ENCODE peak calls at places on chromosomes 2 and 18, in ten cellular contexts. V, M, E, G, F, O, X, R, Q and I are unnamed samples.

GRCh38 chr2:98746426-98746825 is 15.5 kb upstream of the MGAT4A start:
- DNase-seq in V (no peak), M (no peak), E (no peak), G (no peak), F (no peak), O (no peak), X (no peak), R (no peak), Q (no peak), I (no peak)

GRCh38 chr18:47413327-47413726 is 161.9 kb upstream of the SKOR2 start:
- DNase-seq in V (no peak), M (no peak), E (no peak), G (no peak), F (peak; percentile 40), O (peak; percentile 53), X (no peak), R (no peak), Q (no peak), I (no peak)

GRCh38 chr2:238725298-238725697 is 122.6 kb upstream of the TWIST2 start:
- DNase-seq in V (no peak), M (no peak), E (no peak), G (no peak), F (no peak), O (no peak), X (peak; percentile 83), R (no peak), Q (no peak), I (no peak)

GRCh38 chr2:232264081-232264480 is 114.5 kb upstream of the ALPP start:
- DNase-seq in V (no peak), M (no peak), E (no peak), G (no peak), F (no peak), O (no peak), X (no peak), R (no peak), Q (no peak), I (no peak)

GRCh38 chr2:223369889-223370288 is 232.3 kb downstream of the SCG2 start:
- DNase-seq in V (no peak), M (no peak), E (no peak), G (no peak), F (no peak), O (no peak), X (no peak), R (no peak), Q (no peak), I (no peak)

GRCh38 chr2:10432315-10433181 is 15.6 kb downstream of the ODC1 start:
- DNase-seq in V (no peak), M (no peak), E (no peak), G (no peak), F (peak; percentile 64), O (no peak), X (no peak), R (no peak), Q (no peak), I (no peak)

GRCh38 chr18:59063912-59064311 is 75.8 kb upstream of the SEC11C start:
- DNase-seq in V (no peak), M (no peak), E (no peak), G (no peak), F (no peak), O (no peak), X (no peak), R (no peak), Q (no peak), I (no peak)

GRCh38 chr2:209321581-209321980 is 102.3 kb upstream of the MAP2 start:
- DNase-seq in V (no peak), M (no peak), E (no peak), G (no peak), F (no peak), O (no peak), X (no peak), R (no peak), Q (no peak), I (no peak)

GRCh38 chr2:191637182-191638078 is 40.5 kb upstream of the NABP1 start:
- DNase-seq in V (no peak), M (no peak), E (peak; percentile 71), G (no peak), F (no peak), O (no peak), X (no peak), R (no peak), Q (no peak), I (no peak)

GRCh38 chr18:23257686-23258565 is 122.6 kb downstream of the CABLES1 start:
- DNase-seq in V (no peak), M (no peak), E (peak; percentile 79), G (no peak), F (no peak), O (no peak), X (no peak), R (no peak), Q (no peak), I (no peak)

GRCh38 chr18:53819671-53820070 is 404.8 kb downstream of the MBD2 start:
- DNase-seq in V (no peak), M (no peak), E (no peak), G (no peak), F (no peak), O (no peak), X (no peak), R (no peak), Q (no peak), I (no peak)

GRCh38 chr18:47964086-47964485 is 33.6 kb upstream of the SMAD2 start:
- DNase-seq in V (no peak), M (no peak), E (no peak), G (no peak), F (no peak), O (no peak), X (no peak), R (no peak), Q (no peak), I (no peak)

GRCh38 chr18:22841840-22842239 is 91.3 kb upstream of the RBBP8 start:
- DNase-seq in V (no peak), M (no peak), E (peak; percentile 38), G (no peak), F (no peak), O (no peak), X (no peak), R (no peak), Q (no peak), I (no peak)

GRCh38 chr2:197798187-197798586 is 6.2 kb upstream of the PLCL1 start:
- DNase-seq in V (no peak), M (no peak), E (no peak), G (no peak), F (no peak), O (no peak), X (no peak), R (no peak), Q (no peak), I (no peak)

GRCh38 chr2:3025261-3025660 is 352.4 kb downstream of the EIPR1 start:
- DNase-seq in V (no peak), M (no peak), E (no peak), G (no peak), F (no peak), O (no peak), X (peak; percentile 34), R (no peak), Q (no peak), I (no peak)

GRCh38 chr18:34322365-34323289 is 97.9 kb upstream of the NOL4 start:
- DNase-seq in V (peak; percentile 82), M (no peak), E (peak; percentile 57), G (no peak), F (peak; percentile 59), O (peak; percentile 66), X (no peak), R (peak; percentile 29), Q (peak; percentile 59), I (peak; percentile 8)

GRCh38 chr2:122236152-122236892 is 480.9 kb downstream of the TSN start:
- DNase-seq in V (peak; percentile 32), M (no peak), E (no peak), G (no peak), F (no peak), O (peak; percentile 20), X (no peak), R (peak; percentile 59), Q (no peak), I (no peak)

GRCh38 chr2:41782306-41783158 is 265.3 kb upstream of the PKDCC start:
- DNase-seq in V (peak; percentile 41), M (no peak), E (peak; percentile 30), G (peak; percentile 28), F (no peak), O (peak; percentile 16), X (no peak), R (no peak), Q (peak; percentile 15), I (no peak)

GRCh38 chr2:216192931-216193330 is 83.8 kb downstream of the XRCC5 start:
- DNase-seq in V (no peak), M (no peak), E (no peak), G (no peak), F (no peak), O (no peak), X (no peak), R (no peak), Q (no peak), I (no peak)

DNA sequence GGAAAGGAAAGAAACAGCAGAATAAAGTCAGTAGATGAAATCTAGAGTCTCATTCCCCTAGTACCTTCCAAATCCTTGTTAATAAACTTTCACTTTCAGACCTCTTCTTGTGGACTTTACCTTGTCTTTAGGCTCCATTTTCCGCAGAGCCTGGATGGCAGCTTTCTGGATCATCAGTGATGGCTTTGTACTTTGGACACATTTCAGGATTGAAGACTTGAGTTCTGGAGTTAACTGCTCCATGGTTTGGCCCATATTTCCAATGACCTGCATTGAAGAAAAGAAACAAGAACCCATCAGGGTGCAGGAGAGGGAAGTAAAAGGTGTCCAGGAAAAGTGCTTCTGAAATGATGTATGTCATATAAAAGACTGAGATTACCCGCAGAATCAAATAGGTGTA is 14.4 kb downstream of the APOB start:
- DNase-seq in V (no peak), M (no peak), E (no peak), G (no peak), F (no peak), O (no peak), X (no peak), R (no peak), Q (no peak), I (no peak)
- TF ChIP-seq POLR2A in V (no peak), M (no peak), E (no peak), G (no peak), F (no peak), O (no peak), X (no peak), R (no peak), Q (no peak), I (no peak)

GRCh38 chr2:219213486-219214071 is 5.2 kb downstream of the ABCB6 start:
- DNase-seq in V (no peak), M (no peak), E (no peak), G (no peak), F (no peak), O (no peak), X (no peak), R (no peak), Q (no peak), I (no peak)
- H3K36me3 ChIP-seq in V (no peaks in the 10 kb centered on the region), M (no peaks in the 10 kb centered on the region), E (peaks cover 57% of the 10 kb centered on the region), G (no peaks in the 10 kb centered on the region), F (peaks cover 73% of the 10 kb centered on the region), O (no peaks in the 10 kb centered on the region), X (peaks cover 77% of the 10 kb centered on the region), R (peaks cover 58% of the 10 kb centered on the region), Q (peaks cover 15% of the 10 kb centered on the region), I (peaks cover 13% of the 10 kb centered on the region)

GRCh38 chr2:218265626-218266025 is 4.3 kb downstream of the AAMP start:
- DNase-seq in V (no peak), M (peak; percentile 2), E (no peak), G (no peak), F (no peak), O (no peak), X (no peak), R (no peak), Q (no peak), I (no peak)
- H3K4me1 ChIP-seq in V (peaks cover 31% of the 10 kb centered on the region), M (peaks cover 47% of the 10 kb centered on the region), E (peaks cover 3% of the 10 kb centered on the region), G (peaks cover 9% of the 10 kb centered on the region), F (peaks cover 61% of the 10 kb centered on the region), O (peaks cover 56% of the 10 kb centered on the region), X (peaks cover 44% of the 10 kb centered on the region), R (peaks cover 13% of the 10 kb centered on the region), Q (peaks cover 17% of the 10 kb centered on the region), I (peaks cover 52% of the 10 kb centered on the region)

GRCh38 chr2:105337122-105338019 is at the start of gene C2orf49:
- DNase-seq in V (peak; percentile 92), M (peak; percentile 71), E (peak; percentile 80), G (peak; percentile 89), F (peak; percentile 88), O (peak; percentile 85), X (peak; percentile 97), R (peak; percentile 86), Q (no peak), I (peak; percentile 89)
- TF ChIP-seq POLR2A in V (no peak), M (no peak), E (peak; percentile 69), G (peak; percentile 48), F (no peak), O (peak; percentile 58), X (no peak), R (no peak), Q (peak; percentile 86), I (no peak)